ENCODE peak calls at places on chromosomes 4 and X, in five cellular contexts. One of them, this sample, is unnamed.

GRCh38 chr4:53591372-53591892 is at the start of gene LNX1:
- DNase-seq in suprapubic skin: peak; percentile 83
- DNase-seq in GM23338: peak; percentile 98
- DNase-seq in esophagus squamous epithelium: peak; percentile 3
- DNase-seq in fibroblast of lung: no peak
- DNase-seq in this sample: no peak

GRCh38 chr4:3689006-3689405 is 77.2 kb upstream of the ADRA2C start:
- DNase-seq in suprapubic skin: peak; percentile 65
- DNase-seq in GM23338: no peak
- DNase-seq in fibroblast of lung: no peak
- DNase-seq in esophagus squamous epithelium: no peak
- DNase-seq in this sample: no peak

GRCh38 chr4:173301518-173302201 is 32.5 kb downstream of the HMGB2 start:
- DNase-seq in fibroblast of lung: peak; percentile 51
- DNase-seq in esophagus squamous epithelium: no peak
- DNase-seq in suprapubic skin: no peak
- DNase-seq in GM23338: peak; percentile 63
- DNase-seq in this sample: peak; percentile 37

GRCh38 chrX:71543316-71543715 is 10.4 kb downstream of the OGT start:
- DNase-seq in GM23338: no peak
- DNase-seq in suprapubic skin: no peak
- DNase-seq in fibroblast of lung: peak; percentile 86
- DNase-seq in esophagus squamous epithelium: no peak
- DNase-seq in this sample: no peak

GRCh38 chr4:74217365-74217764 is 59.4 kb downstream of the MTHFD2L start:
- DNase-seq in esophagus squamous epithelium: no peak
- DNase-seq in suprapubic skin: no peak
- DNase-seq in GM23338: no peak
- DNase-seq in fibroblast of lung: peak; percentile 83
- DNase-seq in this sample: no peak

GRCh38 chr4:47313396-47313795 is 150.1 kb downstream of the COMMD8 start:
- DNase-seq in GM23338: no peak
- DNase-seq in suprapubic skin: no peak
- DNase-seq in esophagus squamous epithelium: no peak
- DNase-seq in fibroblast of lung: peak; percentile 44
- DNase-seq in this sample: no peak

GRCh38 chr4:67520141-67520540 is 25.2 kb downstream of the CENPC start:
- DNase-seq in suprapubic skin: no peak
- DNase-seq in esophagus squamous epithelium: no peak
- DNase-seq in fibroblast of lung: no peak
- DNase-seq in GM23338: no peak
- DNase-seq in this sample: no peak

GRCh38 chrX:36241397-36241796 is 321.9 kb downstream of the CFAP47 start:
- DNase-seq in fibroblast of lung: no peak
- DNase-seq in suprapubic skin: no peak
- DNase-seq in esophagus squamous epithelium: no peak
- DNase-seq in GM23338: no peak
- DNase-seq in this sample: no peak

GRCh38 chr4:149951501-149951900 is 126.7 kb upstream of the DCLK2 start:
- DNase-seq in GM23338: no peak
- DNase-seq in suprapubic skin: no peak
- DNase-seq in fibroblast of lung: no peak
- DNase-seq in esophagus squamous epithelium: no peak
- DNase-seq in this sample: no peak

GRCh38 chr4:180596888-180597483 is 1646.2 kb upstream of the TENM3 start:
- DNase-seq in GM23338: no peak
- DNase-seq in suprapubic skin: no peak
- DNase-seq in esophagus squamous epithelium: no peak
- DNase-seq in fibroblast of lung: no peak
- DNase-seq in this sample: no peak

GRCh38 chr4:42152507-42153504 is at the start of gene BEND4:
- DNase-seq in fibroblast of lung: no peak
- DNase-seq in GM23338: peak; percentile 91
- DNase-seq in suprapubic skin: no peak
- DNase-seq in esophagus squamous epithelium: no peak
- DNase-seq in this sample: no peak
- TF ChIP-seq CTCF in fibroblast of lung: no peak
- TF ChIP-seq CTCF in GM23338: peak; percentile 42
- TF ChIP-seq CTCF in suprapubic skin: no peak
- TF ChIP-seq CTCF in esophagus squamous epithelium: no peak
- TF ChIP-seq CTCF in this sample: no peak

GRCh38 chr4:89998350-89999098 is 103.9 kb downstream of the MMRN1 start:
- DNase-seq in GM23338: peak; percentile 2
- DNase-seq in esophagus squamous epithelium: no peak
- DNase-seq in fibroblast of lung: no peak
- DNase-seq in suprapubic skin: no peak
- DNase-seq in this sample: no peak
- TF ChIP-seq CTCF in GM23338: peak; percentile 45
- TF ChIP-seq CTCF in esophagus squamous epithelium: no peak
- TF ChIP-seq CTCF in fibroblast of lung: no peak
- TF ChIP-seq CTCF in suprapubic skin: no peak
- TF ChIP-seq CTCF in this sample: no peak

GRCh38 chrX:43655961-43656494 is at the start of gene MAOA:
- DNase-seq in GM23338: peak; percentile 60
- DNase-seq in esophagus squamous epithelium: no peak
- DNase-seq in suprapubic skin: peak; percentile 91
- DNase-seq in fibroblast of lung: no peak
- DNase-seq in this sample: peak; percentile 49

GRCh38 chrX:43654431-43655150 is 1.5 kb upstream of the MAOA start:
- DNase-seq in suprapubic skin: peak; percentile 91
- DNase-seq in fibroblast of lung: peak; percentile 87
- DNase-seq in esophagus squamous epithelium: peak; percentile 50
- DNase-seq in GM23338: peak; percentile 87
- DNase-seq in this sample: peak; percentile 95

GRCh38 chrX:43655151-43655676 is 885 bp upstream of the MAOA start:
- DNase-seq in suprapubic skin: peak; percentile 78
- DNase-seq in esophagus squamous epithelium: no peak
- DNase-seq in fibroblast of lung: peak; percentile 41
- DNase-seq in GM23338: peak; percentile 48
- DNase-seq in this sample: peak; percentile 84
- TF ChIP-seq CTCF in suprapubic skin: no peak
- TF ChIP-seq CTCF in esophagus squamous epithelium: no peak
- TF ChIP-seq CTCF in fibroblast of lung: no peak
- TF ChIP-seq CTCF in GM23338: no peak
- TF ChIP-seq CTCF in this sample: no peak

GRCh38 chrX:54891573-54891972 is 29.1 kb upstream of the TRO start:
- DNase-seq in fibroblast of lung: peak; percentile 28
- DNase-seq in GM23338: peak; percentile 46
- DNase-seq in esophagus squamous epithelium: no peak
- DNase-seq in suprapubic skin: no peak
- DNase-seq in this sample: no peak
- TF ChIP-seq CTCF in fibroblast of lung: peak; percentile 33
- TF ChIP-seq CTCF in GM23338: peak; percentile 62
- TF ChIP-seq CTCF in esophagus squamous epithelium: peak; percentile 37
- TF ChIP-seq CTCF in suprapubic skin: no peak
- TF ChIP-seq CTCF in this sample: peak; percentile 45

GRCh38 chrX:3655181-3655580 is 58.3 kb downstream of the PRKX start:
- DNase-seq in fibroblast of lung: no peak
- DNase-seq in GM23338: no peak
- DNase-seq in esophagus squamous epithelium: no peak
- DNase-seq in suprapubic skin: no peak
- DNase-seq in this sample: no peak

GRCh38 chrX:3653111-3653510 is 60.3 kb downstream of the PRKX start:
- DNase-seq in esophagus squamous epithelium: no peak
- DNase-seq in GM23338: no peak
- DNase-seq in suprapubic skin: no peak
- DNase-seq in fibroblast of lung: no peak
- DNase-seq in this sample: no peak

GRCh38 chrX:3648084-3648483 is 65.4 kb downstream of the PRKX start:
- DNase-seq in esophagus squamous epithelium: no peak
- DNase-seq in fibroblast of lung: no peak
- DNase-seq in suprapubic skin: no peak
- DNase-seq in GM23338: no peak
- DNase-seq in this sample: no peak

GRCh38 chrX:3651272-3651671 is 62.2 kb downstream of the PRKX start:
- DNase-seq in esophagus squamous epithelium: no peak
- DNase-seq in GM23338: peak; percentile 12
- DNase-seq in fibroblast of lung: peak; percentile 21
- DNase-seq in suprapubic skin: no peak
- DNase-seq in this sample: peak; percentile 82
- TF ChIP-seq CTCF in esophagus squamous epithelium: peak; percentile 56
- TF ChIP-seq CTCF in GM23338: no peak
- TF ChIP-seq CTCF in fibroblast of lung: peak; percentile 34
- TF ChIP-seq CTCF in suprapubic skin: no peak
- TF ChIP-seq CTCF in this sample: peak; percentile 65

GRCh38 chr4:829291-829690 is 3.4 kb upstream of the CPLX1 start:
- DNase-seq in fibroblast of lung: no peak
- DNase-seq in suprapubic skin: peak; percentile 65
- DNase-seq in esophagus squamous epithelium: no peak
- DNase-seq in GM23338: no peak
- DNase-seq in this sample: no peak
- TF ChIP-seq CTCF in fibroblast of lung: no peak
- TF ChIP-seq CTCF in suprapubic skin: no peak
- TF ChIP-seq CTCF in esophagus squamous epithelium: no peak
- TF ChIP-seq CTCF in GM23338: no peak
- TF ChIP-seq CTCF in this sample: no peak